ENCODE peak calls at places on chromosomes 16 and 17, in nine cellular contexts. W, M, B, F, E, S, T, J and N are unnamed samples.
A peak's percentile ranks its signal among the peaks of the same experiment; 100 is the strongest.

GRCh38 chr16:85715169-85716015 is 26.6 kb upstream of the GINS2 start:
- DNase-seq in T (no peak), M (peak; percentile 68), E (no peak), J (no peak), F (peak; percentile 96), B (no peak), W (no peak), S (no peak), N (no peak)

GRCh38 chr16:1991588-1992474 is 2.1 kb downstream of the SYNGR3 start:
- DNase-seq in F (no peak), E (peak; percentile 57), M (no peak), S (peak; percentile 93), T (peak; percentile 97), W (peak; percentile 99), J (peak; percentile 80), B (peak; percentile 91), N (peak; percentile 95)

GRCh38 chr16:19168173-19169080 is at the start of gene SYT17:
- DNase-seq in M (peak; percentile 16), W (no peak), J (peak; percentile 59), S (no peak), T (peak; percentile 59), B (no peak), F (peak; percentile 76), E (peak; percentile 26), N (peak; percentile 34)

GRCh38 chr17:68458260-68459029 is 1.1 kb upstream of the WIPI1 start:
- DNase-seq in S (no peak), W (no peak), M (no peak), E (no peak), T (no peak), J (no peak), B (no peak), F (no peak), N (no peak)

GRCh38 chr16:66250686-66251405 is 115.6 kb upstream of the CDH5 start:
- DNase-seq in S (peak; percentile 81), E (no peak), T (peak; percentile 61), F (no peak), W (no peak), J (peak; percentile 63), B (no peak), M (no peak), N (no peak)

GRCh38 chr17:46789610-46790009 is 28.9 kb downstream of the WNT3 start:
- DNase-seq in F (no peak), S (no peak), W (no peak), E (no peak), T (no peak), J (no peak), M (no peak), B (no peak), N (no peak)

GRCh38 chr16:69329369-69330285 is 761 bp downstream of the PDF start:
- DNase-seq in F (no peak), J (no peak), T (no peak), W (peak; percentile 54), E (no peak), M (no peak), B (no peak), S (peak; percentile 28), N (peak; percentile 7)

GRCh38 chr17:10812674-10813073 is 8.8 kb upstream of the TMEM238L start:
- DNase-seq in B (no peak), M (no peak), E (peak; percentile 52), S (no peak), F (no peak), J (no peak), T (no peak), W (no peak), N (no peak)

GRCh38 chr16:28202147-28202746 is 9.5 kb downstream of the XPO6 start:
- DNase-seq in B (no peak), E (no peak), F (no peak), W (no peak), S (no peak), T (no peak), J (no peak), M (no peak), N (no peak)